ENCODE peak calls at places on chromosomes 1 and 21, in eight cellular contexts. K is effector CD4-positive, alpha-beta T cell; W is NCI-H1694; J is colonic mucosa; A is transverse colon; U is NCI-H1105 treated with DMSO at 0.1 percent for 48 hours; D is T-helper 1 cell; O is left lung. H is an unnamed sample.

GRCh38 chr1:230231739-230232075 is 164.7 kb downstream of the GALNT2 start:
- DNase-seq in J (peak; percentile 87), A (peak; percentile 87), W (no peak), O (peak; percentile 81), U (no peak), D (no peak), K (no peak), H (no peak)

GRCh38 chr1:199272107-199272506 is 633.3 kb downstream of the PTPRC start:
- DNase-seq in W (no peak), K (no peak), O (no peak), J (no peak), A (no peak), U (no peak), D (no peak), H (no peak)

GRCh38 chr21:31623664-31624063 is 35.8 kb upstream of the SOD1 start:
- DNase-seq in O (no peak), J (no peak), U (no peak), W (no peak), D (no peak), K (no peak), A (no peak), H (no peak)

GRCh38 chr1:204128964-204129896 is 22.6 kb downstream of the ETNK2 start:
- DNase-seq in U (peak; percentile 72), D (peak; percentile 38), W (peak; percentile 45), O (peak; percentile 95), J (peak; percentile 60), K (peak; percentile 34), A (peak; percentile 73), H (peak; percentile 44)

GRCh38 chr1:117630423-117630998 is 24.7 kb downstream of the TENT5C start:
- DNase-seq in J (no peak), D (no peak), A (no peak), W (no peak), U (no peak), O (no peak), K (no peak), H (no peak)

GRCh38 chr1:168135982-168136708 is 585 bp downstream of the GPR161 start:
- DNase-seq in D (no peak), A (peak; percentile 62), K (no peak), J (peak; percentile 64), U (peak; percentile 45), W (no peak), O (peak; percentile 76), H (peak; percentile 4)

GRCh38 chr1:161153682-161154337 is at the start of gene UFC1:
- DNase-seq in J (peak; percentile 85), K (peak; percentile 77), W (peak; percentile 91), D (peak; percentile 64), O (peak; percentile 87), U (peak; percentile 93), A (peak; percentile 82), H (peak; percentile 73)

GRCh38 chr1:151443846-151444790 is 15.2 kb downstream of the POGZ start:
- DNase-seq in K (peak; percentile 58), O (no peak), U (peak; percentile 61), A (peak; percentile 77), W (peak; percentile 86), D (no peak), J (peak; percentile 79), H (peak; percentile 40)

GRCh38 chr1:29471487-29472313 is 235.4 kb downstream of the PTPRU start:
- DNase-seq in D (no peak), J (no peak), U (peak; percentile 41), K (no peak), O (no peak), W (no peak), A (no peak), H (no peak)

GRCh38 chr1:39113109-39113743 is 87.1 kb downstream of the NDUFS5 start:
- DNase-seq in U (no peak), O (no peak), W (no peak), A (no peak), K (no peak), D (no peak), J (no peak), H (no peak)

GRCh38 chr1:209157514-209158285 is 425.8 kb upstream of the CAMK1G start:
- DNase-seq in K (no peak), J (no peak), O (no peak), W (no peak), D (no peak), A (no peak), U (no peak), H (no peak)

GRCh38 chr1:944341-945325 is 14.4 kb downstream of the NOC2L start:
- DNase-seq in J (no peak), U (no peak), A (no peak), K (no peak), W (peak; percentile 84), O (no peak), D (no peak), H (no peak)

GRCh38 chr1:37448691-37449417 is 25.5 kb upstream of the ZC3H12A start:
- DNase-seq in O (no peak), J (no peak), U (peak; percentile 25), A (no peak), K (no peak), D (no peak), W (no peak), H (no peak)

GRCh38 chr1:206478746-206479145 is 8.5 kb downstream of the IKBKE start:
- DNase-seq in K (no peak), A (no peak), O (peak; percentile 33), W (no peak), D (no peak), U (no peak), J (no peak), H (no peak)

GRCh38 chr1:40059292-40059959 is 18.9 kb downstream of the CAP1 start:
- DNase-seq in J (no peak), W (no peak), U (no peak), A (peak; percentile 33), D (no peak), K (no peak), O (no peak), H (no peak)

GRCh38 chr21:31316488-31317169 is 27.4 kb downstream of the TIAM1 start:
- DNase-seq in K (no peak), A (no peak), W (no peak), J (no peak), O (no peak), D (no peak), U (no peak), H (no peak)

GRCh38 chr1:222288056-222288455 is 259.8 kb downstream of the HHIPL2 start:
- DNase-seq in U (no peak), A (no peak), W (no peak), K (no peak), O (no peak), J (no peak), D (no peak), H (no peak)

GRCh38 chr21:30831194-30831765 is 1.7 kb upstream of the KRTAP7-1 start:
- DNase-seq in K (peak; percentile 2), U (no peak), O (no peak), J (peak; percentile 22), A (no peak), W (peak; percentile 55), D (no peak), H (no peak)

GRCh38 chr1:196317535-196318522 is 290.4 kb downstream of the KCNT2 start:
- DNase-seq in J (no peak), U (peak; percentile 45), O (no peak), K (no peak), W (peak; percentile 39), D (no peak), A (no peak), H (no peak)